ENCODE peak calls at places on chromosomes 7 and 10, in ten cellular contexts. N, A, I, O, C, F, U, J, E and B are unnamed samples.

GRCh38 chr10:79266543-79267312 is 80.5 kb upstream of the PPIF start:
- DNase-seq in N (peak), A (peak), I (no peak), O (no peak), C (peak), F (no peak), U (no peak), J (peak), E (peak), B (peak)

GRCh38 chr7:55400191-55400590 is 35.1 kb downstream of the LANCL2 start:
- DNase-seq in N (no peak), A (no peak), I (no peak), O (no peak), C (no peak), F (no peak), U (no peak), J (no peak), E (no peak), B (peak)

GRCh38 chr10:70715853-70716795 is 43.8 kb downstream of the ADAMTS14 start:
- DNase-seq in N (peak), A (no peak), I (peak), O (no peak), C (peak), F (peak), U (no peak), J (peak), E (no peak), B (peak)

GRCh38 chr10:79387974-79388850 is 40.9 kb downstream of the PPIF start:
- DNase-seq in N (no peak), A (no peak), I (no peak), O (no peak), C (no peak), F (no peak), U (no peak), J (no peak), E (peak), B (no peak)

GRCh38 chr7:32299133-32299702 is 191.0 kb downstream of the LSM5 start:
- DNase-seq in N (no peak), A (no peak), I (no peak), O (no peak), C (peak), F (no peak), U (no peak), J (peak), E (no peak), B (no peak)

GRCh38 chr7:42085531-42085930 is 151.5 kb downstream of the GLI3 start:
- DNase-seq in N (no peak), A (no peak), I (no peak), O (no peak), C (no peak), F (no peak), U (no peak), J (no peak), E (no peak), B (no peak)

GRCh38 chr10:59970396-59971368 is 64.3 kb upstream of the CCDC6 start:
- DNase-seq in N (no peak), A (no peak), I (no peak), O (no peak), C (no peak), F (no peak), U (no peak), J (no peak), E (no peak), B (no peak)

GRCh38 chr7:40571796-40572195 is 437.0 kb downstream of the SUGCT start:
- DNase-seq in N (no peak), A (no peak), I (no peak), O (no peak), C (peak), F (no peak), U (no peak), J (peak), E (no peak), B (peak)

GRCh38 chr7:150733734-150734095 is 3.5 kb upstream of the GIMAP5 start:
- DNase-seq in N (no peak), A (no peak), I (no peak), O (no peak), C (no peak), F (no peak), U (no peak), J (no peak), E (no peak), B (no peak)

GRCh38 chr10:113169853-113170455 is 219.9 kb downstream of the TCF7L2 start:
- DNase-seq in N (no peak), A (no peak), I (no peak), O (no peak), C (no peak), F (no peak), U (no peak), J (no peak), E (no peak), B (no peak)

GRCh38 chr7:150333659-150334058 is 7.8 kb downstream of the RARRES2 start:
- DNase-seq in N (no peak), A (no peak), I (no peak), O (no peak), C (no peak), F (no peak), U (no peak), J (no peak), E (no peak), B (no peak)

GRCh38 chr7:100141554-100141949 is 7.2 kb upstream of the LAMTOR4 start:
- DNase-seq in N (no peak), A (no peak), I (no peak), O (no peak), C (no peak), F (no peak), U (no peak), J (no peak), E (no peak), B (no peak)

GRCh38 chr7:124457841-124458240 is 307.8 kb downstream of the GPR37 start:
- DNase-seq in N (no peak), A (no peak), I (no peak), O (no peak), C (peak), F (no peak), U (no peak), J (peak), E (no peak), B (peak)

GRCh38 chr7:73972614-73973013 is 55.4 kb upstream of the ELN start:
- DNase-seq in N (no peak), A (no peak), I (no peak), O (no peak), C (no peak), F (no peak), U (no peak), J (no peak), E (no peak), B (no peak)

GRCh38 chr10:112778579-112778978 is 171.5 kb upstream of the TCF7L2 start:
- DNase-seq in N (no peak), A (no peak), I (no peak), O (no peak), C (no peak), F (no peak), U (no peak), J (no peak), E (no peak), B (peak)

GRCh38 chr7:127392182-127392565 is 334 bp downstream of the ZNF800 start:
- DNase-seq in N (peak), A (no peak), I (peak), O (peak), C (peak), F (peak), U (peak), J (peak), E (peak), B (peak)

GRCh38 chr7:26843696-26844095 is 20.7 kb downstream of the SKAP2 start:
- DNase-seq in N (no peak), A (no peak), I (no peak), O (no peak), C (peak), F (no peak), U (no peak), J (peak), E (no peak), B (peak)

GRCh38 chr10:128604025-128604424 is 477.8 kb upstream of the MKI67 start:
- DNase-seq in N (no peak), A (no peak), I (no peak), O (no peak), C (no peak), F (no peak), U (no peak), J (no peak), E (no peak), B (no peak)

GRCh38 chr7:129989466-129989865 is 36.7 kb upstream of the UBE2H start:
- DNase-seq in N (no peak), A (no peak), I (peak), O (no peak), C (peak), F (no peak), U (no peak), J (no peak), E (no peak), B (no peak)

GRCh38 chr7:54111850-54112249 is 430.3 kb upstream of the VSTM2A start:
- DNase-seq in N (no peak), A (no peak), I (no peak), O (no peak), C (peak), F (no peak), U (no peak), J (no peak), E (no peak), B (no peak)

GRCh38 chr7:2060701-2061100 is 172.0 kb downstream of the MAD1L1 start:
- DNase-seq in N (no peak), A (no peak), I (no peak), O (no peak), C (no peak), F (no peak), U (no peak), J (peak), E (no peak), B (peak)

GRCh38 chr10:102208311-102209035 is 17.6 kb upstream of the ELOVL3 start:
- DNase-seq in N (no peak), A (no peak), I (no peak), O (no peak), C (peak), F (peak), U (no peak), J (no peak), E (no peak), B (peak)

GRCh38 chr7:516606-517456 is 2.8 kb downstream of the PDGFA start:
- DNase-seq in N (peak), A (peak), I (peak), O (no peak), C (peak), F (no peak), U (no peak), J (peak), E (peak), B (peak)

GRCh38 chr10:79079490-79080355 is 11.0 kb downstream of the ZMIZ1 start:
- DNase-seq in N (no peak), A (peak), I (peak), O (no peak), C (peak), F (no peak), U (no peak), J (peak), E (no peak), B (peak)

GRCh38 chr7:158461824-158462223 is 125.8 kb downstream of the PTPRN2 start:
- DNase-seq in N (no peak), A (no peak), I (no peak), O (no peak), C (no peak), F (no peak), U (no peak), J (no peak), E (no peak), B (no peak)

GRCh38 chr7:29748286-29749099 is 57.8 kb upstream of the WIPF3 start:
- DNase-seq in N (peak), A (no peak), I (peak), O (no peak), C (peak), F (peak), U (no peak), J (peak), E (peak), B (peak)

GRCh38 chr7:47678641-47679380 is 96.9 kb upstream of the TNS3 start:
- DNase-seq in N (no peak), A (no peak), I (no peak), O (no peak), C (no peak), F (no peak), U (no peak), J (no peak), E (no peak), B (no peak)

GRCh38 chr7:152543801-152544200 is 108.0 kb upstream of the KMT2C start:
- DNase-seq in N (no peak), A (no peak), I (no peak), O (no peak), C (peak), F (no peak), U (no peak), J (no peak), E (no peak), B (no peak)